ENCODE peak calls at places on chromosomes 13 and 19, in five cellular contexts. One of them, this sample, is unnamed.

GRCh38 chr13:78160793-78161192 is 242.2 kb upstream of the EDNRB start:
- DNase-seq in HFF-Myc: peak
- DNase-seq in testis: no peak
- DNase-seq in cardiac muscle cell: peak
- DNase-seq in thyroid gland: no peak
- DNase-seq in this sample: peak

GRCh38 chr13:35855531-35856019 is 275.6 kb downstream of the DCLK1 start:
- DNase-seq in testis: no peak
- DNase-seq in HFF-Myc: no peak
- DNase-seq in cardiac muscle cell: no peak
- DNase-seq in thyroid gland: no peak
- DNase-seq in this sample: no peak

GRCh38 chr13:110702591-110703526 is 3.1 kb downstream of the CARS2 start:
- DNase-seq in cardiac muscle cell: peak
- DNase-seq in HFF-Myc: no peak
- DNase-seq in testis: no peak
- DNase-seq in thyroid gland: no peak
- DNase-seq in this sample: no peak

GRCh38 chr13:38686635-38687245 is at the start of gene FREM2:
- DNase-seq in cardiac muscle cell: peak
- DNase-seq in HFF-Myc: no peak
- DNase-seq in thyroid gland: peak
- DNase-seq in testis: peak
- DNase-seq in this sample: no peak

GRCh38 chr13:73671011-73671410 is 463.2 kb downstream of the KLF12 start:
- DNase-seq in cardiac muscle cell: no peak
- DNase-seq in thyroid gland: no peak
- DNase-seq in HFF-Myc: no peak
- DNase-seq in testis: no peak
- DNase-seq in this sample: no peak

GRCh38 chr13:49784886-49785570 is 7.5 kb downstream of the KPNA3 start:
- DNase-seq in testis: no peak
- DNase-seq in HFF-Myc: no peak
- DNase-seq in thyroid gland: no peak
- DNase-seq in cardiac muscle cell: no peak
- DNase-seq in this sample: no peak

GRCh38 chr19:17648097-17648660 is 40.0 kb downstream of the UNC13A start:
- DNase-seq in testis: peak
- DNase-seq in HFF-Myc: no peak
- DNase-seq in cardiac muscle cell: no peak
- DNase-seq in thyroid gland: no peak
- DNase-seq in this sample: no peak

GRCh38 chr13:113753171-113753570 is 5.9 kb upstream of the TMEM255B start:
- DNase-seq in thyroid gland: no peak
- DNase-seq in HFF-Myc: no peak
- DNase-seq in testis: no peak
- DNase-seq in cardiac muscle cell: no peak
- DNase-seq in this sample: no peak

GRCh38 chr13:90757127-90757680 is 590.3 kb upstream of the MIR17HG start:
- DNase-seq in testis: no peak
- DNase-seq in HFF-Myc: no peak
- DNase-seq in cardiac muscle cell: no peak
- DNase-seq in thyroid gland: peak
- DNase-seq in this sample: no peak

GRCh38 chr13:30816733-30817132 is 81.4 kb downstream of the ALOX5AP start:
- DNase-seq in testis: no peak
- DNase-seq in cardiac muscle cell: no peak
- DNase-seq in HFF-Myc: no peak
- DNase-seq in thyroid gland: no peak
- DNase-seq in this sample: no peak

GRCh38 chr13:26785845-26786630 is 25.5 kb upstream of the GPR12 start:
- DNase-seq in HFF-Myc: peak
- DNase-seq in cardiac muscle cell: peak
- DNase-seq in testis: no peak
- DNase-seq in thyroid gland: no peak
- DNase-seq in this sample: no peak

GRCh38 chr13:36848228-36848982 is 29.4 kb downstream of the RFXAP start:
- DNase-seq in testis: no peak
- DNase-seq in thyroid gland: no peak
- DNase-seq in HFF-Myc: no peak
- DNase-seq in cardiac muscle cell: peak
- DNase-seq in this sample: no peak

GRCh38 chr13:43874512-43875092 is 4.9 kb downstream of the CCDC122 start:
- DNase-seq in thyroid gland: no peak
- DNase-seq in HFF-Myc: no peak
- DNase-seq in testis: no peak
- DNase-seq in cardiac muscle cell: peak
- DNase-seq in this sample: no peak

GRCh38 chr13:75702476-75702875 is 66.3 kb downstream of the LMO7 start:
- DNase-seq in HFF-Myc: no peak
- DNase-seq in cardiac muscle cell: no peak
- DNase-seq in thyroid gland: no peak
- DNase-seq in testis: no peak
- DNase-seq in this sample: no peak

GRCh38 chr13:95862401-95862800 is 185.5 kb downstream of the DNAJC3 start:
- DNase-seq in testis: no peak
- DNase-seq in thyroid gland: no peak
- DNase-seq in cardiac muscle cell: no peak
- DNase-seq in HFF-Myc: no peak
- DNase-seq in this sample: no peak

GRCh38 chr19:14102102-14102696 is 11.6 kb upstream of the SAMD1 start:
- DNase-seq in testis: no peak
- DNase-seq in thyroid gland: no peak
- DNase-seq in cardiac muscle cell: peak
- DNase-seq in HFF-Myc: no peak
- DNase-seq in this sample: no peak

GRCh38 chr13:25744176-25744575 is 307.6 kb downstream of the SHISA2 start:
- DNase-seq in HFF-Myc: no peak
- DNase-seq in testis: no peak
- DNase-seq in cardiac muscle cell: peak
- DNase-seq in thyroid gland: no peak
- DNase-seq in this sample: no peak

GRCh38 chr13:26011996-26012688 is 39.7 kb downstream of the SHISA2 start:
- DNase-seq in testis: peak
- DNase-seq in cardiac muscle cell: peak
- DNase-seq in HFF-Myc: no peak
- DNase-seq in thyroid gland: peak
- DNase-seq in this sample: no peak

DNA sequence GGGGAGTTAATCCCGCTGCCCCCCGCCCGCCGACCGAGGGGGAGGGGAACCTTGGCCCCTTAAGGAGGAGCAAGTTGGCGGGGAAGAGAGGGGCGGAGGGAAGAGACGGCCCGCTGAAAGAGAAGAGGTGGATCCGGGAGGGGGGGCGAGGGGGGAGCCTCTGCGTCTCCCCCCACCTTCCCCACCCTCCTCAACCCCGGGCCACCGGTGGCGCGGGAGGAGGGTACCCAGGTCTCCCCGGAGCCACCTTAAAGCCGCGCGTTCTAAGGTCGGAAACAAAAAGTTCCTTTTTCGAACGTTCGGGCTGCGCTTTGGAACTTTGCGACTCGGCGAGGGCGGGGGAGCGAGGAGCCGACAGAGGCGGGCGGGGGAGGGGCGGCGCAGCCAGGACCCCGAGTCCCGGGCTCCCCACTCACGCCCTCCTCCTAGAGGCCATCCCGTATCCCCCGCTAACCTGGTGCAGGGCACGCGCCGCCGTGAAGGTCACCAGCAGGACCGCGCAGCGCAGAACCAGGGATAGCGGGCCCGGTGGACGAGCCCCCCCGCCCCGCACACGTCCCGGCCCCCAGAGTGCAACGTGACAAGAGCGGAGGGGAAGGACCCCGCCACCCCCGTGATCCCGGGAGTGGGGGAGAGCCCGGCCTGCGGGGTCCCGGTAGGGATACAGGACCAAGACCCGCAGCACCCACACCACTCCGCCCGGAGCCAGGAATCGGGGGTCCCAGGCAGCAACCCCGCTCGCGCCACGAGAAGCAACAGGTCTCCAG is 662 bp downstream of the ERF start:
- DNase-seq in thyroid gland: peak
- DNase-seq in cardiac muscle cell: peak
- DNase-seq in testis: peak
- DNase-seq in HFF-Myc: no peak
- DNase-seq in this sample: no peak
- TF ChIP-seq CTCF in thyroid gland: no peak
- TF ChIP-seq CTCF in cardiac muscle cell: no peak
- TF ChIP-seq CTCF in testis: no peak
- TF ChIP-seq CTCF in HFF-Myc: no peak
- TF ChIP-seq CTCF in this sample: no peak

DNA sequence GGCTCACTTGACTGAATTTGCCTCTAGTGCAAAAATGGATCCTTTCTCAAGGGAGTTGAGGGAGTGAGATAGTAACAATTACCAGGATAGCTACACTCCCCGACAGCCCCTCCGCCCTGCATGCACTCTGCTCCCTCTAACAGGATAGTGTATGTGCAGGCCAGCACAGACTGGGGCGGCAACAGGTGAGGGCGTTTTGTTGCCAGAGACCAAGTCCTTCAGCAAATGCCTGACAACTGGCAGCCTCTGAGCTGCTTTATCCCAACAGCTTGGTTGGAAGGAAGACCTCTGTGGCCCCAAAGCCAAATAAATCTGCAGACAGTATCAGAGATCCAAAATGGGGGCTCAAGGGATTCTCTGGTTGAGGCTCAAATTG is 86.6 kb downstream of the SLC7A1 start:
- DNase-seq in HFF-Myc: no peak
- DNase-seq in cardiac muscle cell: no peak
- DNase-seq in thyroid gland: no peak
- DNase-seq in testis: no peak
- DNase-seq in this sample: no peak
- H3K4me3 ChIP-seq in HFF-Myc: no peak
- H3K4me3 ChIP-seq in cardiac muscle cell: no peak
- H3K4me3 ChIP-seq in thyroid gland: no peak
- H3K4me3 ChIP-seq in testis: no peak
- H3K4me3 ChIP-seq in this sample: no peak

GRCh38 chr19:45178262-45179062 is at the start of gene BLOC1S3:
- DNase-seq in HFF-Myc: peak
- DNase-seq in testis: peak
- DNase-seq in thyroid gland: peak
- DNase-seq in cardiac muscle cell: peak
- DNase-seq in this sample: peak
- TF ChIP-seq CTCF in HFF-Myc: peak
- TF ChIP-seq CTCF in testis: peak
- TF ChIP-seq CTCF in thyroid gland: peak
- TF ChIP-seq CTCF in cardiac muscle cell: peak
- TF ChIP-seq CTCF in this sample: peak

GRCh38 chr13:46388308-46388707 is 1.3 kb upstream of the RUBCNL start:
- DNase-seq in cardiac muscle cell: no peak
- DNase-seq in testis: no peak
- DNase-seq in thyroid gland: no peak
- DNase-seq in HFF-Myc: no peak
- DNase-seq in this sample: no peak

GRCh38 chr13:46383383-46383782 is 3.7 kb downstream of the RUBCNL start:
- DNase-seq in HFF-Myc: no peak
- DNase-seq in thyroid gland: no peak
- DNase-seq in cardiac muscle cell: no peak
- DNase-seq in testis: no peak
- DNase-seq in this sample: no peak

GRCh38 chr13:46386426-46386995 is 541 bp downstream of the RUBCNL start:
- DNase-seq in testis: peak
- DNase-seq in cardiac muscle cell: no peak
- DNase-seq in thyroid gland: no peak
- DNase-seq in HFF-Myc: no peak
- DNase-seq in this sample: no peak

GRCh38 chr13:46386996-46387851 is at the start of gene RUBCNL:
- DNase-seq in thyroid gland: peak
- DNase-seq in cardiac muscle cell: no peak
- DNase-seq in HFF-Myc: no peak
- DNase-seq in testis: peak
- DNase-seq in this sample: no peak

DNA sequence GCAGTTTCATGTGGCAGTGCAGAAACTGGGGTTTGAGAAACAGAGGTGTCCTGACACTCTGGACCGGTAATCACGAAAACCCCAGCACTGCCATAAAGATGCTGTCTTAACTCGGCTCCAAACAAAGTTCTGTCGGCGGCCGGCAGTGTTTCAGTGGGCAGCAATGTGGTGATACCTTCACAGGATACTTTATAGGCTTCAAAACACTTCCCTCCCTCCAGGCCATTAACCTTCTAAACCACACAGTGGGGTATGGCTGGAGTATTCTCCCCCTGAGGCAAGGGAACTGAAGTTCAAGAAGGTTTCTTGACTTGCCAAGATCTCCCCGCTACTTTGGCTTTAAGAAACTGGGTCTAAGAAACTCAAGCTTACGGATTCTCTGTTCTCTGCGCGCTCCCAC is 1.1 kb downstream of the RUBCNL start:
- DNase-seq in testis: no peak
- DNase-seq in HFF-Myc: no peak
- DNase-seq in thyroid gland: no peak
- DNase-seq in cardiac muscle cell: no peak
- DNase-seq in this sample: no peak
- H3K4me3 ChIP-seq in testis: peak
- H3K4me3 ChIP-seq in HFF-Myc: no peak
- H3K4me3 ChIP-seq in thyroid gland: no peak
- H3K4me3 ChIP-seq in cardiac muscle cell: peak
- H3K4me3 ChIP-seq in this sample: no peak

DNA sequence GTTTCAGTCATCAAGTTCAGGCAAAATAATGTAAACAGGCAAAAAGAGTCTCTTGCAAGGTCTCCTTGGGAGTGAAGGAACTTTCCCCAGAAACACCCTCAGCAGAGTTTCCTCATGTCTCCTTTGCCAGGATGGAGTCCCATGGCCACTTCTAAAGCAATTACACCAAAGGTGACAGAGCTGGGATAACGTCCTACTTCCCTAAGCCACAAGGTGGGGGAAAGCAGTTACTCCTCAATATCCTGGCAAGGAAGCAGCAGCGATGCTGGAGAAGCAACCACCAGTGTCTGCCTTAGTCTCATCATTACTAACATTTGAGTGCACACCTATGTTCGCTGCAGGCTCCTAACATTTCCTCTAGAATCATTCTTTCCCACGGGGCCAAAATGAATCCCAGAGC is 88.6 kb downstream of the UBL3 start:
- DNase-seq in thyroid gland: no peak
- DNase-seq in HFF-Myc: no peak
- DNase-seq in testis: no peak
- DNase-seq in cardiac muscle cell: no peak
- DNase-seq in this sample: no peak
- TF ChIP-seq CTCF in thyroid gland: no peak
- TF ChIP-seq CTCF in HFF-Myc: no peak
- TF ChIP-seq CTCF in testis: no peak
- TF ChIP-seq CTCF in cardiac muscle cell: no peak
- TF ChIP-seq CTCF in this sample: no peak

GRCh38 chr19:45217193-45217956 is 27.8 kb downstream of the EXOC3L2 start:
- DNase-seq in cardiac muscle cell: peak
- DNase-seq in thyroid gland: no peak
- DNase-seq in HFF-Myc: no peak
- DNase-seq in testis: no peak
- DNase-seq in this sample: no peak
- H3K4me3 ChIP-seq in cardiac muscle cell: peak
- H3K4me3 ChIP-seq in thyroid gland: no peak
- H3K4me3 ChIP-seq in HFF-Myc: no peak
- H3K4me3 ChIP-seq in testis: no peak
- H3K4me3 ChIP-seq in this sample: no peak

GRCh38 chr19:15156391-15156790 is 44.4 kb downstream of the NOTCH3 start:
- DNase-seq in cardiac muscle cell: no peak
- DNase-seq in testis: no peak
- DNase-seq in thyroid gland: no peak
- DNase-seq in HFF-Myc: no peak
- DNase-seq in this sample: no peak

GRCh38 chr19:15166700-15167099 is 34.1 kb downstream of the NOTCH3 start:
- DNase-seq in thyroid gland: no peak
- DNase-seq in HFF-Myc: no peak
- DNase-seq in testis: no peak
- DNase-seq in cardiac muscle cell: no peak
- DNase-seq in this sample: no peak

GRCh38 chr19:15159251-15159650 is 41.5 kb downstream of the NOTCH3 start:
- DNase-seq in thyroid gland: no peak
- DNase-seq in cardiac muscle cell: no peak
- DNase-seq in HFF-Myc: no peak
- DNase-seq in testis: no peak
- DNase-seq in this sample: no peak

GRCh38 chr19:15161028-15161984 is 39.5 kb downstream of the NOTCH3 start:
- DNase-seq in HFF-Myc: no peak
- DNase-seq in cardiac muscle cell: no peak
- DNase-seq in thyroid gland: no peak
- DNase-seq in testis: peak
- DNase-seq in this sample: no peak
- TF ChIP-seq CTCF in HFF-Myc: peak
- TF ChIP-seq CTCF in cardiac muscle cell: peak
- TF ChIP-seq CTCF in thyroid gland: peak
- TF ChIP-seq CTCF in testis: no peak
- TF ChIP-seq CTCF in this sample: peak

This sample was measured in AG04449.